ENCODE peak calls at places on chromosomes 1 and 21, in six cellular contexts. One of them, this sample, is unnamed.

GRCh38 chr1:2300004-2300771 is 72.1 kb downstream of the SKI start:
- DNase-seq in IMR-90: no peak
- DNase-seq in RWPE2: no peak
- DNase-seq in foreskin fibroblast: no peak
- DNase-seq in transverse colon: peak
- DNase-seq in cardiac fibroblast: no peak
- DNase-seq in this sample: no peak

GRCh38 chr1:201711811-201712210 is 117.1 kb upstream of the IPO9 start:
- DNase-seq in transverse colon: no peak
- DNase-seq in foreskin fibroblast: peak
- DNase-seq in cardiac fibroblast: peak
- DNase-seq in RWPE2: no peak
- DNase-seq in IMR-90: no peak
- DNase-seq in this sample: no peak

GRCh38 chr1:24216730-24217129 is 29.6 kb upstream of the IFNLR1 start:
- DNase-seq in IMR-90: no peak
- DNase-seq in RWPE2: no peak
- DNase-seq in transverse colon: no peak
- DNase-seq in foreskin fibroblast: no peak
- DNase-seq in cardiac fibroblast: no peak
- DNase-seq in this sample: no peak

GRCh38 chr1:49765034-49765433 is 258.7 kb downstream of the AGBL4 start:
- DNase-seq in transverse colon: no peak
- DNase-seq in RWPE2: peak
- DNase-seq in cardiac fibroblast: no peak
- DNase-seq in IMR-90: no peak
- DNase-seq in foreskin fibroblast: no peak
- DNase-seq in this sample: no peak

GRCh38 chr1:30627994-30628393 is 95.4 kb downstream of the MATN1 start:
- DNase-seq in transverse colon: no peak
- DNase-seq in IMR-90: no peak
- DNase-seq in RWPE2: peak
- DNase-seq in foreskin fibroblast: no peak
- DNase-seq in cardiac fibroblast: no peak
- DNase-seq in this sample: no peak

GRCh38 chr1:46815133-46815532 is 16.3 kb downstream of the CYP4B1 start:
- DNase-seq in cardiac fibroblast: no peak
- DNase-seq in IMR-90: no peak
- DNase-seq in transverse colon: no peak
- DNase-seq in RWPE2: no peak
- DNase-seq in foreskin fibroblast: no peak
- DNase-seq in this sample: no peak

GRCh38 chr1:87450615-87451209 is 122.0 kb downstream of the LMO4 start:
- DNase-seq in transverse colon: peak
- DNase-seq in cardiac fibroblast: no peak
- DNase-seq in IMR-90: no peak
- DNase-seq in foreskin fibroblast: no peak
- DNase-seq in RWPE2: no peak
- DNase-seq in this sample: peak

GRCh38 chr1:151534662-151535278 is 5.3 kb upstream of the TUFT1 start:
- DNase-seq in foreskin fibroblast: peak
- DNase-seq in RWPE2: no peak
- DNase-seq in cardiac fibroblast: peak
- DNase-seq in transverse colon: peak
- DNase-seq in IMR-90: peak
- DNase-seq in this sample: peak

GRCh38 chr1:21568006-21568746 is 59.0 kb downstream of the ALPL start:
- DNase-seq in transverse colon: no peak
- DNase-seq in foreskin fibroblast: no peak
- DNase-seq in RWPE2: no peak
- DNase-seq in cardiac fibroblast: no peak
- DNase-seq in IMR-90: peak
- DNase-seq in this sample: peak

GRCh38 chr1:157691285-157691920 is 9.2 kb downstream of the FCRL3 start:
- DNase-seq in foreskin fibroblast: peak
- DNase-seq in RWPE2: no peak
- DNase-seq in cardiac fibroblast: peak
- DNase-seq in IMR-90: peak
- DNase-seq in transverse colon: no peak
- DNase-seq in this sample: peak

GRCh38 chr1:110465038-110465813 is 14.3 kb downstream of the PROK1 start:
- DNase-seq in IMR-90: no peak
- DNase-seq in cardiac fibroblast: no peak
- DNase-seq in RWPE2: no peak
- DNase-seq in transverse colon: no peak
- DNase-seq in foreskin fibroblast: no peak
- DNase-seq in this sample: peak

GRCh38 chr1:174704300-174704699 is 256.5 kb downstream of the GPR52 start:
- DNase-seq in RWPE2: no peak
- DNase-seq in transverse colon: no peak
- DNase-seq in cardiac fibroblast: no peak
- DNase-seq in IMR-90: no peak
- DNase-seq in foreskin fibroblast: no peak
- DNase-seq in this sample: no peak

GRCh38 chr1:205587576-205587975 is 44.2 kb downstream of the ELK4 start:
- DNase-seq in transverse colon: peak
- DNase-seq in cardiac fibroblast: no peak
- DNase-seq in IMR-90: no peak
- DNase-seq in foreskin fibroblast: no peak
- DNase-seq in RWPE2: no peak
- DNase-seq in this sample: no peak

GRCh38 chr1:193060938-193061337 is 1.5 kb downstream of the RO60 start:
- DNase-seq in IMR-90: peak
- DNase-seq in cardiac fibroblast: peak
- DNase-seq in foreskin fibroblast: no peak
- DNase-seq in RWPE2: no peak
- DNase-seq in transverse colon: no peak
- DNase-seq in this sample: no peak

GRCh38 chr1:61674221-61674620 is 50.7 kb downstream of the TM2D1 start:
- DNase-seq in foreskin fibroblast: no peak
- DNase-seq in IMR-90: peak
- DNase-seq in transverse colon: no peak
- DNase-seq in RWPE2: no peak
- DNase-seq in cardiac fibroblast: no peak
- DNase-seq in this sample: peak

GRCh38 chr1:181077576-181078242 is 10.8 kb upstream of the IER5 start:
- DNase-seq in cardiac fibroblast: no peak
- DNase-seq in transverse colon: no peak
- DNase-seq in RWPE2: no peak
- DNase-seq in foreskin fibroblast: no peak
- DNase-seq in IMR-90: peak
- DNase-seq in this sample: peak

GRCh38 chr1:212452323-212453155 is 19.8 kb downstream of the NENF start:
- DNase-seq in foreskin fibroblast: peak
- DNase-seq in RWPE2: no peak
- DNase-seq in IMR-90: peak
- DNase-seq in transverse colon: no peak
- DNase-seq in cardiac fibroblast: peak
- DNase-seq in this sample: no peak

GRCh38 chr1:64403331-64403730 is 66.6 kb upstream of the CACHD1 start:
- DNase-seq in IMR-90: no peak
- DNase-seq in foreskin fibroblast: peak
- DNase-seq in cardiac fibroblast: no peak
- DNase-seq in transverse colon: no peak
- DNase-seq in RWPE2: no peak
- DNase-seq in this sample: no peak

GRCh38 chr1:219138747-219139146 is 34.9 kb upstream of the LYPLAL1 start:
- DNase-seq in foreskin fibroblast: no peak
- DNase-seq in RWPE2: no peak
- DNase-seq in transverse colon: no peak
- DNase-seq in IMR-90: no peak
- DNase-seq in cardiac fibroblast: no peak
- DNase-seq in this sample: no peak

GRCh38 chr1:57546527-57546926 is 122.7 kb upstream of the DAB1 start:
- DNase-seq in IMR-90: no peak
- DNase-seq in foreskin fibroblast: no peak
- DNase-seq in transverse colon: no peak
- DNase-seq in cardiac fibroblast: no peak
- DNase-seq in RWPE2: no peak
- DNase-seq in this sample: peak

GRCh38 chr1:169307176-169307575 is 60.4 kb downstream of the NME7 start:
- DNase-seq in cardiac fibroblast: no peak
- DNase-seq in RWPE2: no peak
- DNase-seq in IMR-90: no peak
- DNase-seq in transverse colon: no peak
- DNase-seq in foreskin fibroblast: no peak
- DNase-seq in this sample: no peak

GRCh38 chr1:231828182-231828920 is 201.8 kb downstream of the DISC1 start:
- DNase-seq in foreskin fibroblast: peak
- DNase-seq in transverse colon: no peak
- DNase-seq in cardiac fibroblast: peak
- DNase-seq in IMR-90: peak
- DNase-seq in RWPE2: no peak
- DNase-seq in this sample: peak

GRCh38 chr1:98496246-98496995 is 165.1 kb upstream of the SNX7 start:
- DNase-seq in RWPE2: no peak
- DNase-seq in IMR-90: peak
- DNase-seq in foreskin fibroblast: no peak
- DNase-seq in cardiac fibroblast: no peak
- DNase-seq in transverse colon: no peak
- DNase-seq in this sample: peak

GRCh38 chr1:17400725-17401341 is 28.8 kb downstream of the PADI6 start:
- DNase-seq in foreskin fibroblast: no peak
- DNase-seq in cardiac fibroblast: no peak
- DNase-seq in RWPE2: no peak
- DNase-seq in transverse colon: no peak
- DNase-seq in IMR-90: no peak
- DNase-seq in this sample: no peak

GRCh38 chr1:231393668-231394067 is 28.4 kb downstream of the EGLN1 start:
- DNase-seq in IMR-90: no peak
- DNase-seq in transverse colon: no peak
- DNase-seq in foreskin fibroblast: no peak
- DNase-seq in cardiac fibroblast: peak
- DNase-seq in RWPE2: no peak
- DNase-seq in this sample: no peak

GRCh38 chr1:18811733-18812132 is 47.7 kb downstream of the TAS1R2 start:
- DNase-seq in transverse colon: no peak
- DNase-seq in cardiac fibroblast: no peak
- DNase-seq in IMR-90: no peak
- DNase-seq in foreskin fibroblast: no peak
- DNase-seq in RWPE2: no peak
- DNase-seq in this sample: no peak

GRCh38 chr21:14554948-14555347 is 8.8 kb upstream of the SAMSN1 start:
- DNase-seq in foreskin fibroblast: no peak
- DNase-seq in cardiac fibroblast: no peak
- DNase-seq in RWPE2: no peak
- DNase-seq in IMR-90: no peak
- DNase-seq in transverse colon: no peak
- DNase-seq in this sample: peak

GRCh38 chr1:226107471-226108460 is 45.2 kb downstream of the H3-3A start:
- DNase-seq in RWPE2: no peak
- DNase-seq in IMR-90: no peak
- DNase-seq in foreskin fibroblast: no peak
- DNase-seq in transverse colon: no peak
- DNase-seq in cardiac fibroblast: no peak
- DNase-seq in this sample: no peak

GRCh38 chr1:189150624-189151023 is 1327.0 kb downstream of the BRINP3 start:
- DNase-seq in RWPE2: no peak
- DNase-seq in transverse colon: no peak
- DNase-seq in cardiac fibroblast: no peak
- DNase-seq in IMR-90: no peak
- DNase-seq in foreskin fibroblast: no peak
- DNase-seq in this sample: no peak

DNA sequence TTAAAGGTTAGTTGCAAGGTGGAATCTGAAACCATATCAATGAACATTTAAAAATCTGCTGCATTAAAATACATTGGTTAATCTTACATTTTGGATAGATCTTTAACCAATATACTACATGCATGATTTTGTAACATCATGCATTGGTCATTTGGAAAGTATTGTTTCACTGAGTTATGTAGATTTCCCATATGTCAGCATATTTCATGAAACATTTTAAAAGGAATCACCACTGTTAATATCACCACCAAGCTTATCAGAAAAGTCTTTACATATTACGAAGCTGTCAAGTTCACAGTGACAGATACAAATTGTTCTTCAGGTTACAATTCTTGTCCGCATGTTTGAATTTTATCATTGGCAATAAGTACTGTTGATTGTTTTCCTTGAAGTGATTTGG is 89.9 kb upstream of the ADGRL2 start:
- DNase-seq in cardiac fibroblast: no peak
- DNase-seq in IMR-90: no peak
- DNase-seq in foreskin fibroblast: no peak
- DNase-seq in RWPE2: no peak
- DNase-seq in transverse colon: no peak
- DNase-seq in this sample: no peak
- H3K4me3 ChIP-seq in cardiac fibroblast: no peak
- H3K4me3 ChIP-seq in IMR-90: no peak
- H3K4me3 ChIP-seq in foreskin fibroblast: no peak
- H3K4me3 ChIP-seq in RWPE2: no peak
- H3K4me3 ChIP-seq in transverse colon: no peak
- H3K4me3 ChIP-seq in this sample: no peak

GRCh38 chr1:161886589-161886988 is 120.5 kb downstream of the ATF6 start:
- DNase-seq in cardiac fibroblast: no peak
- DNase-seq in foreskin fibroblast: no peak
- DNase-seq in transverse colon: no peak
- DNase-seq in RWPE2: no peak
- DNase-seq in IMR-90: no peak
- DNase-seq in this sample: no peak

GRCh38 chr1:161887724-161888287 is 121.7 kb downstream of the ATF6 start:
- DNase-seq in RWPE2: no peak
- DNase-seq in foreskin fibroblast: no peak
- DNase-seq in transverse colon: no peak
- DNase-seq in cardiac fibroblast: peak
- DNase-seq in IMR-90: no peak
- DNase-seq in this sample: no peak

GRCh38 chr1:161885013-161885412 is 118.9 kb downstream of the ATF6 start:
- DNase-seq in foreskin fibroblast: peak
- DNase-seq in cardiac fibroblast: peak
- DNase-seq in RWPE2: no peak
- DNase-seq in IMR-90: peak
- DNase-seq in transverse colon: no peak
- DNase-seq in this sample: peak

GRCh38 chr1:161884475-161884874 is 118.4 kb downstream of the ATF6 start:
- DNase-seq in foreskin fibroblast: no peak
- DNase-seq in transverse colon: no peak
- DNase-seq in cardiac fibroblast: peak
- DNase-seq in IMR-90: no peak
- DNase-seq in RWPE2: no peak
- DNase-seq in this sample: peak

GRCh38 chr1:161885759-161886158 is 119.6 kb downstream of the ATF6 start:
- DNase-seq in cardiac fibroblast: no peak
- DNase-seq in RWPE2: no peak
- DNase-seq in transverse colon: no peak
- DNase-seq in foreskin fibroblast: no peak
- DNase-seq in IMR-90: no peak
- DNase-seq in this sample: no peak
- H3K4me3 ChIP-seq in cardiac fibroblast: no peak
- H3K4me3 ChIP-seq in RWPE2: no peak
- H3K4me3 ChIP-seq in transverse colon: no peak
- H3K4me3 ChIP-seq in foreskin fibroblast: no peak
- H3K4me3 ChIP-seq in IMR-90: no peak
- H3K4me3 ChIP-seq in this sample: no peak

GRCh38 chr1:171220551-171221175 is 27.6 kb upstream of the FMO1 start:
- DNase-seq in cardiac fibroblast: peak
- DNase-seq in foreskin fibroblast: no peak
- DNase-seq in RWPE2: no peak
- DNase-seq in transverse colon: no peak
- DNase-seq in IMR-90: peak
- DNase-seq in this sample: no peak
- H3K4me3 ChIP-seq in cardiac fibroblast: peak
- H3K4me3 ChIP-seq in foreskin fibroblast: peak
- H3K4me3 ChIP-seq in RWPE2: no peak
- H3K4me3 ChIP-seq in transverse colon: no peak
- H3K4me3 ChIP-seq in IMR-90: peak
- H3K4me3 ChIP-seq in this sample: no peak

GRCh38 chr1:150283260-150283659 is 906 bp downstream of the CIART start:
- DNase-seq in RWPE2: no peak
- DNase-seq in IMR-90: no peak
- DNase-seq in foreskin fibroblast: no peak
- DNase-seq in transverse colon: no peak
- DNase-seq in cardiac fibroblast: no peak
- DNase-seq in this sample: no peak
- H3K4me3 ChIP-seq in RWPE2: no peak
- H3K4me3 ChIP-seq in IMR-90: peak
- H3K4me3 ChIP-seq in foreskin fibroblast: peak
- H3K4me3 ChIP-seq in transverse colon: no peak
- H3K4me3 ChIP-seq in cardiac fibroblast: no peak
- H3K4me3 ChIP-seq in this sample: peak